ENCODE peak calls at places on chromosomes 5 and 9, in six cellular contexts. E, R, B, G, T and W are unnamed samples.

GRCh38 chr9:105887679-105888078 is 193.3 kb downstream of the TMEM38B start:
- DNase-seq in E (no peak), R (no peak), B (no peak), G (no peak), T (no peak), W (no peak)

GRCh38 chr5:177390363-177391300 is 6.4 kb downstream of the SLC34A1 start:
- DNase-seq in E (peak), R (peak), B (peak), G (peak), T (peak), W (peak)

GRCh38 chr9:133147412-133148271 is 16.1 kb downstream of the GBGT1 start:
- DNase-seq in E (peak), R (peak), B (peak), G (peak), T (peak), W (peak)

GRCh38 chr5:5278815-5279381 is 138.8 kb downstream of the ADAMTS16 start:
- DNase-seq in E (no peak), R (no peak), B (no peak), G (no peak), T (no peak), W (no peak)

GRCh38 chr9:77094150-77094549 is 74.7 kb downstream of the FOXB2 start:
- DNase-seq in E (no peak), R (no peak), B (no peak), G (no peak), T (no peak), W (no peak)

GRCh38 chr9:19409406-19410194 is 791 bp downstream of the ACER2 start:
- DNase-seq in E (peak), R (peak), B (peak), G (no peak), T (no peak), W (peak)

GRCh38 chr5:57488308-57488955 is 5.8 kb upstream of the ACTBL2 start:
- DNase-seq in E (peak), R (no peak), B (no peak), G (no peak), T (no peak), W (peak)

GRCh38 chr5:153965102-153965645 is 73.5 kb downstream of the FAM114A2 start:
- DNase-seq in E (peak), R (peak), B (peak), G (no peak), T (peak), W (peak)

GRCh38 chr5:13477118-13477737 is 467.3 kb downstream of the DNAH5 start:
- DNase-seq in E (peak), R (no peak), B (no peak), G (no peak), T (no peak), W (peak)

GRCh38 chr5:77366717-77367500 is 125.2 kb downstream of the WDR41 start:
- DNase-seq in E (no peak), R (no peak), B (no peak), G (no peak), T (no peak), W (no peak)

GRCh38 chr5:154850255-154851062 is at the start of gene FAXDC2:
- DNase-seq in E (peak), R (no peak), B (peak), G (no peak), T (peak), W (peak)

GRCh38 chr5:159089675-159090074 is 10.0 kb downstream of the EBF1 start:
- DNase-seq in E (no peak), R (no peak), B (no peak), G (no peak), T (no peak), W (no peak)

GRCh38 chr5:62432618-62433064 is 20.1 kb downstream of the IPO11 start:
- DNase-seq in E (no peak), R (no peak), B (no peak), G (no peak), T (peak), W (peak)

GRCh38 chr5:148733601-148734438 is 79.5 kb upstream of the HTR4 start:
- DNase-seq in E (peak), R (peak), B (peak), G (peak), T (peak), W (peak)